ENCODE peak calls at places on chromosomes 7 and 10, in five cellular contexts. K is immature natural killer cell; M is stimulated activated CD8-positive, alpha-beta memory T cell treated with anti-CD3 and anti-CD28 coated beads, Interleukin-12 subunit alpha, Interleukin-12 subunit beta, amount 100 ng/mL, for 4 hours; Y is tibial artery; N is stimulated activated CD4-positive, alpha-beta T cell treated with anti-CD3 and anti-CD28 coated beads, Interleukin-2, amount 100 ng/mL, for 24 hours. A is an unnamed sample.

GRCh38 chr7:42107484-42107883 is 129.5 kb downstream of the GLI3 start:
- DNase-seq in M (no peak), N (no peak), K (no peak), Y (no peak), A (no peak)

GRCh38 chr10:70753841-70754621 is 31.1 kb downstream of the TBATA start:
- DNase-seq in M (no peak), K (no peak), N (no peak), Y (no peak), A (no peak)

GRCh38 chr7:101315336-101315735 is 6.3 kb downstream of the IFT22 start:
- DNase-seq in Y (no peak), M (no peak), K (peak), N (peak), A (no peak)

GRCh38 chr10:101079874-101080273 is 18.1 kb downstream of the KAZALD1 start:
- DNase-seq in Y (no peak), M (no peak), K (no peak), N (no peak), A (no peak)

GRCh38 chr10:11294831-11295230 is 277.2 kb downstream of the CELF2 start:
- DNase-seq in Y (peak), M (no peak), N (no peak), K (no peak), A (no peak)

GRCh38 chr10:124465003-124465776 is 3.6 kb downstream of the LHPP start:
- DNase-seq in K (no peak), M (no peak), Y (no peak), N (no peak), A (no peak)

GRCh38 chr10:44569193-44570091 is 184.5 kb upstream of the CXCL12 start:
- DNase-seq in N (no peak), Y (peak), M (no peak), K (no peak), A (no peak)

GRCh38 chr7:30549933-30550493 is 44.7 kb upstream of the GARS1 start:
- DNase-seq in Y (no peak), M (no peak), K (no peak), N (no peak), A (no peak)